ENCODE peak calls at places on chromosomes 12 and 14, in six cellular contexts. U is brain microvascular endothelial cell; H is AG04450; O is CD4-positive, alpha-beta T cell; D is ovary; P is AG10803. W is an unnamed sample.

GRCh38 chr14:37172024-37172869 is at the start of gene SLC25A21:
- DNase-seq in P (peak), H (peak), U (peak), D (peak), O (no peak), W (no peak)

GRCh38 chr12:85390281-85390680 is 110.3 kb downstream of the ALX1 start:
- DNase-seq in U (no peak), O (no peak), H (no peak), D (no peak), P (no peak), W (no peak)

GRCh38 chr14:94394025-94394493 is 5.7 kb upstream of the SERPINA1 start:
- DNase-seq in U (no peak), O (no peak), H (no peak), P (no peak), D (no peak), W (no peak)

GRCh38 chr14:42316746-42317145 is 710.1 kb downstream of the LRFN5 start:
- DNase-seq in D (no peak), H (no peak), U (no peak), O (no peak), P (no peak), W (no peak)

GRCh38 chr12:19194963-19195362 is 65.4 kb downstream of the PLEKHA5 start:
- DNase-seq in H (no peak), O (no peak), U (no peak), D (no peak), P (no peak), W (no peak)

GRCh38 chr14:97771340-97772045 is 974.3 kb downstream of the VRK1 start:
- DNase-seq in O (no peak), H (no peak), U (no peak), D (no peak), P (no peak), W (no peak)

GRCh38 chr14:100675664-100676063 is 51.0 kb upstream of the DLK1 start:
- DNase-seq in O (no peak), U (peak), P (no peak), D (no peak), H (no peak), W (no peak)

GRCh38 chr12:116964740-116965090 is 54.0 kb downstream of the FBXW8 start:
- DNase-seq in H (no peak), U (no peak), O (no peak), P (no peak), D (no peak), W (no peak)

GRCh38 chr12:39990122-39991101 is 115.5 kb downstream of the SLC2A13 start:
- DNase-seq in U (peak), P (peak), O (peak), H (peak), D (peak), W (peak)

DNA sequence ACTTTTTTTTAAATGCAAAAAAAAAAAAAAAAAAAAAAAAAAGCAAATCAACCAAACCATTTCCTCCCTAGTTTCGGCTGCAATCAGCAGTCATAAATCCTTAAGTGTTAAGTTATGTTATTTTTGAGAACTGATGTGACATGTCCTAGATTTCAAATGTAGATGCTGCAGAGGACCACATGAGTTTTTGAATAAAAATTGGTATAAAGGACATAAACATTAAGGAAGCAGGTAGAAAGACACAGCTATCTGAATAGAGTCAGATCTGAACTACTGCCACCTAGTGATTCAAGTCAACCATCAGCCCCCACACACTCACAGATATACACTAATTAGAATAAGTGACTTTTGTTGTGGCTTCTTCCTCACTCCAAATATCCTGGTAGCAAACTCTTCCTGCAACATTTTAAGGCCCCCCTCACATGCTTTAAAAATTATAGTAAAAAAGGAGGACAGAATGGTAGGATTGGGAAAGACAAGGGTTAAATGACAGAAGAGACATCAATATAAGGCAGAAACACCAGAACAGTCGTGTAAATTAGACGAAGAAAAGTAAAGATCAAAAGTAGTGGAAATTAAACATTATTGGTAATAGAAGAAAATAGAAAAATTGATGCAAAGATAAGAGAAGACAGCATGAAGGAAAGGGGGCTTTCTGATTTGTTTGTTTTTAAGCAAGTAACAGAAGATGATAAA is 394.5 kb upstream of the ATP2B1 start:
- DNase-seq in U (peak), P (peak), H (no peak), O (no peak), D (no peak), W (no peak)
- TF ChIP-seq CTCF in U (peak), P (peak), H (peak), O (peak), D (no peak), W (peak)

GRCh38 chr12:2451025-2451424 is 343.7 kb upstream of the FKBP4 start:
- DNase-seq in P (peak), D (no peak), O (no peak), H (peak), U (no peak), W (no peak)

GRCh38 chr12:2450553-2450952 is 344.2 kb upstream of the FKBP4 start:
- DNase-seq in U (no peak), H (no peak), O (no peak), D (no peak), P (no peak), W (no peak)

GRCh38 chr12:2451497-2451896 is 343.3 kb upstream of the FKBP4 start:
- DNase-seq in P (no peak), H (no peak), D (no peak), U (no peak), O (no peak), W (no peak)

GRCh38 chr12:2447861-2448260 is 346.9 kb upstream of the FKBP4 start:
- DNase-seq in H (no peak), U (no peak), P (no peak), O (no peak), D (no peak), W (no peak)

DNA sequence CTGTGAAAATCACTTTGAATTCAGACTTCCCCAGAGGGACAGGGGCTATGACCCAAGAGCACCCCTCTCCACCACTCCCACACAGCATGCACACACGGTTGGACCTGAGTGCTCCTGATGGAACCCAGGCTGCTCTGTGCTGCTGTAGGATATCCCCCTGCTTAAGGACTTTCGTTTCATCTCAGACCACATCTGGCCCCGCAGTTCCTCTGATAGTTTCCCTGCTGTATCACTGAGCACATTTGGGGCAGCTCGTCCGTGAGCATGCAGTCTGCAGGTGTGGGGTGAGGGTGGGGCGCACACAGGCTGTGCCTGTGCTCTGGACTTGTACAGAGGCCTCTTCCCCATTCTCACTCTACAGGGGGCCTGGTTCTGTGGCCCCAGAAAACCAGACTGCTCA is 345.2 kb upstream of the FKBP4 start:
- DNase-seq in D (no peak), H (no peak), U (no peak), O (no peak), P (no peak), W (no peak)
- TF ChIP-seq CTCF in D (no peak), H (no peak), U (no peak), O (no peak), P (no peak), W (no peak)

GRCh38 chr12:27119797-27120196 is 37.4 kb upstream of the C12orf71 start:
- DNase-seq in O (no peak), H (no peak), P (no peak), D (no peak), U (no peak), W (no peak)

DNA sequence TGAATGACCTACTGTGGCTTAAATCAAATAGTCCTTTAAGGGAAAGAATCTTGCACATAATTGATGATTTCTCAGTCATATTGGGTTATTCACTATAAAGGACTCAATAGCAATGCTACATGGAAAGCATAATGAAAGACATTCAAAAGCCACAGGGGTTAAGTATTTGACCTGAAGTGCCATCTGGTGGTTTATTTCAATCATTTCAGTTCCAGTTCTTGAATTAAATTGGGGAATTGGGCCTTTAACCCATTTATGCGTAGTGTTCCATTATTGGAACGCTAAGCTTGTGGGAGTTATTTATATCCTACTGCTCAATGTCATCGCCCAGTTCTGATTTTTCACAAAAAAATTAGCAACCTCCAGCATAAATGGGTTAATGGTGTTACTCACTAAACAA is 41.3 kb upstream of the C12orf71 start:
- DNase-seq in P (peak), O (no peak), D (no peak), U (no peak), H (no peak), W (no peak)
- TF ChIP-seq CTCF in P (no peak), O (peak), D (no peak), U (no peak), H (no peak), W (peak)

GRCh38 chr12:115090783-115091182 is 406.8 kb upstream of the TBX3 start:
- DNase-seq in D (no peak), H (no peak), U (no peak), O (no peak), P (no peak), W (no peak)
- TF ChIP-seq CTCF in D (no peak), H (no peak), U (no peak), O (no peak), P (no peak), W (no peak)

DNA sequence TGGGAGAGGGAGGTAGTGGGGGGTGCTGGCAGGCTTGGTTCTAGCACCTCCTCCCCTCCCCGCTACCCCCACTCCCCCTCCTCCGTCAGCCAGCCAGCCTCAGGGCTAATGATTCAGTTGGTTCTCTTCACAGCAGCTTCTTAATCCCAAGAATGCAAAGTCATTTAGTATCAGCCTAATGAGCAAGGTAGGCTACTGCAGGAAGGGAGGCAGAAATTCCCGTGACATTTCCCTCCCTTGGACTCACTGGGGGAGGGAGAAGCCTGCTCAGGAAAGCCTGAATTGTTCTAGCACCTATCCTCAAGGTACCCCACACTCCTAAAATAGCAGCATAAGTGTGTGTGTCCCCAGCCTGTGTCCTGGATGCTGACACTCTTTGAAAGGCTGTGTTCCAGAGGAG is 29.8 kb downstream of the ITPK1 start:
- DNase-seq in P (no peak), O (no peak), H (no peak), U (no peak), D (no peak), W (no peak)
- TF ChIP-seq CTCF in P (no peak), O (no peak), H (no peak), U (no peak), D (no peak), W (no peak)

GRCh38 chr12:96091833-96092232 is 56.4 kb upstream of the LTA4H start:
- DNase-seq in P (no peak), H (no peak), D (no peak), U (no peak), O (no peak), W (no peak)
- TF ChIP-seq CTCF in P (no peak), H (no peak), D (no peak), U (peak), O (no peak), W (no peak)

DNA sequence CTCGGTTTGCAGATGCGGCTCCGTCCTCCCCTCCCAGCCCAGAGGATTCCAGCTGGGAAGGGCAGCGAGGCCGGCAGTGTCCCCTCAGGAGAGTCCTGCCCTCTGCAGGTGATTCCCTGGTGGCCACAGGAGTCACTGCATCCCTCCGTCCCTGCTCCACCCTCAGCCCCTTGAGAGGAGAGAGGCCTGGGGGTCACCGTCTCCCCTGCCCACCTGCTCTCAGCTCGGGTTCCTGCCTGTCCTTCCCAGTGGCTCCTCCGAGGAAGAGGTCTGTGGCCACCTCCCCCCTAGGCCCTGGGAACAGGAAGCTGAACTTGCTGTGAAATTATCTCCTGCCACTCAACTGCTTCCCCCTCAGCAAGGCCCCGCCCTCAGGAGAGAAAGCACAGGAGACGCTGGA is 12.9 kb upstream of the GALNT9 start:
- DNase-seq in O (no peak), H (no peak), D (no peak), P (no peak), U (no peak), W (no peak)
- TF ChIP-seq CTCF in O (peak), H (no peak), D (no peak), P (peak), U (peak), W (peak)